ENCODE peak calls at places on chromosome 7, in seven cellular contexts. M is brain microvascular endothelial cell, Q is foreskin fibroblast, X is Panc1, R is BJ, T is A549, A is ovary. G is an unnamed sample.

GRCh38 chr7:112448376-112448775 is 1.9 kb upstream of the IFRD1 start:
- DNase-seq in A (no peak), Q (no peak), T (no peak), X (no peak), R (no peak), M (no peak), G (no peak)

GRCh38 chr7:69934475-69934903 is 336.2 kb downstream of the AUTS2 start:
- DNase-seq in X (no peak), A (no peak), Q (no peak), T (no peak), M (no peak), R (no peak), G (no peak)

GRCh38 chr7:152706465-152706864 is 30.5 kb upstream of the XRCC2 start:
- DNase-seq in A (no peak), T (no peak), M (no peak), X (no peak), Q (no peak), R (no peak), G (no peak)

GRCh38 chr7:39910108-39910869 is 39.8 kb upstream of the CDK13 start:
- DNase-seq in M (peak), T (no peak), A (no peak), R (no peak), X (no peak), Q (peak), G (peak)

GRCh38 chr7:73647725-73648592 is 19.7 kb upstream of the VPS37D start:
- DNase-seq in Q (peak), M (no peak), X (no peak), R (no peak), A (peak), T (no peak), G (no peak)

GRCh38 chr7:27685209-27685608 is 22.5 kb upstream of the HIBADH start:
- DNase-seq in R (no peak), T (no peak), X (no peak), Q (no peak), A (no peak), M (no peak), G (no peak)

GRCh38 chr7:98203261-98203963 is 7.8 kb upstream of the BHLHA15 start:
- DNase-seq in T (no peak), Q (no peak), R (no peak), A (no peak), M (no peak), X (no peak), G (no peak)

GRCh38 chr7:157613575-157614322 is 276.9 kb downstream of the DNAJB6 start:
- DNase-seq in Q (peak), R (no peak), T (no peak), A (peak), M (peak), X (no peak), G (no peak)

GRCh38 chr7:127189074-127189473 is 63.7 kb downstream of the GRM8 start:
- DNase-seq in T (no peak), A (no peak), M (no peak), Q (no peak), R (no peak), X (peak), G (no peak)

GRCh38 chr7:14835399-14835798 is 67.2 kb downstream of the DGKB start:
- DNase-seq in R (no peak), M (no peak), Q (no peak), T (no peak), A (no peak), X (no peak), G (no peak)

GRCh38 chr7:34309116-34309515 is 348.9 kb upstream of the NPSR1 start:
- DNase-seq in M (no peak), T (no peak), A (no peak), Q (no peak), X (no peak), R (no peak), G (no peak)

GRCh38 chr7:373818-374705 is 84.1 kb downstream of the FOXL3 start:
- DNase-seq in R (no peak), Q (no peak), M (no peak), T (no peak), A (peak), X (no peak), G (no peak)

GRCh38 chr7:5629941-5630340 is 151.5 kb downstream of the RNF216 start:
- DNase-seq in R (no peak), M (peak), T (no peak), Q (peak), X (no peak), A (no peak), G (no peak)

GRCh38 chr7:158592541-158592940 is 4.9 kb upstream of the PTPRN2 start:
- DNase-seq in M (no peak), X (no peak), T (no peak), R (no peak), Q (no peak), A (no peak), G (no peak)

GRCh38 chr7:138295049-138295637 is 164.9 kb upstream of the TRIM24 start:
- DNase-seq in R (no peak), T (no peak), M (no peak), Q (no peak), X (no peak), A (no peak), G (no peak)

GRCh38 chr7:72435913-72436480 is 23.9 kb upstream of the CALN1 start:
- DNase-seq in X (no peak), A (no peak), T (no peak), Q (no peak), M (no peak), R (no peak), G (no peak)

GRCh38 chr7:112556633-112557032 is 75.8 kb downstream of the LSMEM1 start:
- DNase-seq in X (no peak), R (no peak), A (no peak), M (no peak), T (no peak), Q (peak), G (no peak)

GRCh38 chr7:30973292-30973691 is 9.5 kb downstream of the GHRHR start:
- DNase-seq in R (no peak), T (no peak), A (no peak), X (no peak), Q (no peak), M (no peak), G (no peak)

GRCh38 chr7:79281406-79281805 is 172.1 kb downstream of the MAGI2 start:
- DNase-seq in R (no peak), M (no peak), A (no peak), Q (no peak), X (no peak), T (peak), G (no peak)

GRCh38 chr7:14988941-14989340 is 86.4 kb upstream of the DGKB start:
- DNase-seq in T (no peak), R (no peak), A (no peak), Q (peak), X (no peak), M (no peak), G (peak)

GRCh38 chr7:123748171-123748733 is 551 bp downstream of the WASL start:
- DNase-seq in A (peak), Q (peak), T (peak), X (no peak), R (no peak), M (peak), G (no peak)

GRCh38 chr7:74287303-74288033 is 1.7 kb upstream of the CLIP2 start:
- DNase-seq in X (no peak), M (no peak), R (no peak), Q (no peak), A (no peak), T (no peak), G (no peak)

GRCh38 chr7:113710310-113711106 is 208.3 kb downstream of the PPP1R3A start:
- DNase-seq in M (peak), T (peak), A (no peak), Q (peak), R (peak), X (peak), G (peak)

GRCh38 chr7:68224041-68224534 is 1227.5 kb downstream of the TYW1 start:
- DNase-seq in M (no peak), X (no peak), A (peak), T (no peak), R (no peak), Q (no peak), G (no peak)

GRCh38 chr7:135382162-135382561 is 127.7 kb downstream of the CNOT4 start:
- DNase-seq in X (no peak), M (no peak), T (no peak), Q (no peak), R (no peak), A (no peak), G (no peak)

GRCh38 chr7:76423666-76424412 is 911 bp upstream of the ZP3 start:
- DNase-seq in R (no peak), A (no peak), T (no peak), Q (peak), M (no peak), X (no peak), G (no peak)

GRCh38 chr7:110983822-110984456 is 107.0 kb upstream of the LRRN3 start:
- DNase-seq in X (no peak), M (no peak), A (no peak), Q (no peak), R (no peak), T (no peak), G (no peak)

GRCh38 chr7:30717181-30717580 is 34.8 kb upstream of the INMT start:
- DNase-seq in Q (peak), M (no peak), A (no peak), T (peak), R (no peak), X (peak), G (no peak)

GRCh38 chr7:159112136-159113011 is 32.3 kb downstream of the VIPR2 start:
- DNase-seq in M (no peak), R (no peak), A (peak), X (no peak), Q (no peak), T (no peak), G (no peak)

DNA sequence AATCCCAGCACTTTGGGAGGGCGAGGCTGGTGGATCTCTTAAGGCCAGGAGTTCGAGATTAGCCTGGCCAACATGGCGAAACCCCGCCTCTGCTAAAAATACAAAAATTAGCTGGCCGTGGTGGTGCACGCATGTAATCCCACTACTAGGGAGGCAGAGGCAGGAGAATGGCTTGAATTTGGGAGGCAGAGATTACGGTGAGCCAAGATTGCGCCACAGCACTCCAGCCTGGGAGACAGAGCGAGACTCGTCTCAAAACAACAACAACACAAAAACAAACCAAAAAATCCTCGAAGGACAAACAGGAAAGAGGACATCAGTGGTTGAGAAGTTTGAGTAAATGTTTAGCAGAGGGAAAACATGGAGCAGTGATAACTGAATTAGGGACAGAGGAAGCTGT is 52.3 kb upstream of the FAM3C start:
- DNase-seq in T (no peak), X (no peak), Q (no peak), M (no peak), R (no peak), A (no peak), G (no peak)
- H3K4me3 ChIP-seq in T (no peak), X (no peak), Q (no peak), M (no peak), R (no peak), A (no peak), G (no peak)

GRCh38 chr7:155804431-155804831 is 7.8 kb downstream of the SHH start:
- DNase-seq in T (no peak), A (no peak), Q (no peak), R (no peak), M (no peak), X (no peak), G (no peak)

GRCh38 chr7:155803418-155804376 is 8.6 kb downstream of the SHH start:
- DNase-seq in M (no peak), R (no peak), X (no peak), T (peak), A (no peak), Q (peak), G (no peak)

GRCh38 chr7:155802291-155802690 is 10.0 kb downstream of the SHH start:
- DNase-seq in A (no peak), Q (no peak), T (no peak), R (no peak), X (no peak), M (no peak), G (no peak)

GRCh38 chr7:155800741-155801267 is 11.5 kb downstream of the SHH start:
- DNase-seq in R (no peak), Q (no peak), T (no peak), M (no peak), X (no peak), A (no peak), G (no peak)

GRCh38 chr7:155802906-155803417 is 9.3 kb downstream of the SHH start:
- DNase-seq in X (no peak), M (no peak), R (no peak), Q (no peak), T (no peak), A (no peak), G (no peak)
- H3K4me3 ChIP-seq in X (no peak), M (no peak), R (no peak), Q (no peak), T (peak), A (no peak), G (no peak)

DNA sequence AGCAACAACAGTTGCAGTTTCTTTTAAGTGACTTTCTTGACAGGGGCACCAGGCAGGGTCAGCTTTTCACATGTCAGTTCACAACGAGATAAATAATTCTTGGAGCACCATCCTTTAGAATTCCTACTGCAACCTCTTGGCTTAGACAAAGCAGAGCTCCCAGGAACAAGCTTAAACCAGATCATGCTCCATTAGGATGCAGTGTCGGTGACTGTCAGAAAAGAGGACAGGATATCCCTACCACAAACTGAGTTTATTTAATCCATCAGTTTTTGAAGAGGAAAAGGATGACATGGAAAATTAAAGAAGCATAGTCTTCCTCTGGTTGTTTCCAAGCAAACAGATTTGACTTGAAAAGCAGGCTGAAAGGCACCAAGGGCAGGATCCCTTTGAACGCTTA is 332.0 kb upstream of the AOAH start:
- DNase-seq in A (no peak), X (no peak), T (no peak), R (no peak), Q (no peak), M (no peak), G (no peak)
- H3K4me3 ChIP-seq in A (no peak), X (no peak), T (no peak), R (no peak), Q (no peak), M (no peak), G (no peak)

GRCh38 chr7:2616973-2617709 is 14.6 kb upstream of the TTYH3 start:
- DNase-seq in A (no peak), X (no peak), T (no peak), Q (no peak), R (no peak), M (no peak), G (no peak)

GRCh38 chr7:2621061-2621828 is 10.5 kb upstream of the TTYH3 start:
- DNase-seq in A (peak), M (peak), Q (peak), X (no peak), T (no peak), R (no peak), G (no peak)

GRCh38 chr7:2617710-2617975 is 14.1 kb upstream of the TTYH3 start:
- DNase-seq in T (no peak), Q (no peak), R (no peak), A (no peak), M (no peak), X (no peak), G (no peak)

GRCh38 chr7:2616387-2616966 is 15.3 kb upstream of the TTYH3 start:
- DNase-seq in Q (no peak), M (no peak), X (no peak), T (no peak), A (no peak), R (no peak), G (no peak)

DNA sequence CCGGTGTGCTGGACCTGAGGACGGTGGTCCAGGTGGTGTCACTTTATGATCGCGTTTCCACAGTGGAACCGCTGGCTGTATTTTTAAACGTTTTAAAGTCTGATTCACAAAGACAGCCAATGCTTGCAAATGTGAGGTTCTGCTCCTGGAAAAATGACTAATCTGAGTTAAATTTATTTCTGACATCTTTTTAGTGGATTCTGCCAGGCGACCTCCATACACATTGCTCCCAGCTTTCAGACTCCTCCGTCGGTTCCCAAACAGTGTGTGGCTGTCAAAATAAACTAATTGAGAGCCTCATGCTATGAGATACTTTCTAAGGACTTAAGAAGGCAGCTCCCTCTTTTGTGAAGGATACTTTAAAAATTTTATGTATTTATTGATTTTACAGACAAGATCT is 12.7 kb upstream of the TTYH3 start:
- DNase-seq in Q (peak), R (no peak), T (no peak), X (no peak), A (no peak), M (no peak), G (peak)
- H3K4me3 ChIP-seq in Q (no peak), R (no peak), T (no peak), X (no peak), A (no peak), M (no peak), G (peak)

GRCh38 chr7:37220664-37221063 is 228.0 kb downstream of the ELMO1 start:
- DNase-seq in R (no peak), Q (no peak), X (no peak), M (no peak), T (no peak), A (no peak), G (no peak)

GRCh38 chr7:37229381-37229780 is 219.3 kb downstream of the ELMO1 start:
- DNase-seq in Q (no peak), A (no peak), X (no peak), R (no peak), M (no peak), T (no peak), G (no peak)

GRCh38 chr7:37230221-37230620 is 218.4 kb downstream of the ELMO1 start:
- DNase-seq in Q (no peak), T (no peak), X (no peak), M (no peak), R (no peak), A (no peak), G (no peak)

GRCh38 chr7:37225255-37226012 is 223.2 kb downstream of the ELMO1 start:
- DNase-seq in A (no peak), M (no peak), T (no peak), R (no peak), Q (no peak), X (no peak), G (no peak)

GRCh38 chr7:37224746-37225145 is 223.9 kb downstream of the ELMO1 start:
- DNase-seq in M (no peak), R (no peak), Q (no peak), X (no peak), A (no peak), T (no peak), G (no peak)
- H3K4me3 ChIP-seq in M (no peak), R (no peak), Q (no peak), X (no peak), A (no peak), T (no peak), G (no peak)

G was measured in AG09309.